ENCODE peak calls at places on chromosomes 4 and X, in eight cellular contexts. W is posterior cingulate gyrus; B is HTR-8/SVneo; Q is fibroblast of the aortic adventitia; V is NT2/D1; D is AG08396; S is NCI-H446 treated with DMSO at 0.1 percent for 48 hours; J is effector CD4-positive, alpha-beta T cell. T is an unnamed sample.

GRCh38 chr4:102447413-102447812 is 53.7 kb upstream of the NFKB1 start:
- DNase-seq in W (no peak), B (no peak), Q (no peak), V (no peak), D (no peak), S (no peak), J (no peak), T (no peak)

GRCh38 chr4:29734343-29734742 is 985.8 kb upstream of the PCDH7 start:
- DNase-seq in W (no peak), B (no peak), Q (no peak), V (no peak), D (no peak), S (no peak), J (no peak), T (no peak)

GRCh38 chrX:30302957-30303356 is 6.2 kb downstream of the NR0B1 start:
- DNase-seq in W (peak), B (no peak), Q (peak), V (no peak), D (peak), S (no peak), J (no peak), T (no peak)

GRCh38 chrX:45714864-45715263 is 514.2 kb upstream of the DIPK2B start:
- DNase-seq in W (no peak), B (no peak), Q (peak), V (no peak), D (peak), S (no peak), J (no peak), T (no peak)

GRCh38 chrX:10457092-10457491 is 163.3 kb downstream of the MID1 start:
- DNase-seq in W (no peak), B (no peak), Q (peak), V (no peak), D (peak), S (no peak), J (no peak), T (no peak)

GRCh38 chr4:31045724-31046318 is 325.7 kb downstream of the PCDH7 start:
- DNase-seq in W (no peak), B (no peak), Q (peak), V (no peak), D (no peak), S (peak), J (no peak), T (peak)

GRCh38 chrX:17737707-17738001 is 361 bp downstream of the SCML1 start:
- DNase-seq in W (no peak), B (no peak), Q (no peak), V (no peak), D (no peak), S (no peak), J (no peak), T (no peak)

GRCh38 chrX:31931225-31931624 is 859.4 kb upstream of the FTHL17 start:
- DNase-seq in W (no peak), B (peak), Q (no peak), V (no peak), D (peak), S (no peak), J (no peak), T (no peak)

GRCh38 chr4:81723927-81724587 is 252.3 kb upstream of the RASGEF1B start:
- DNase-seq in W (no peak), B (no peak), Q (peak), V (no peak), D (no peak), S (no peak), J (no peak), T (peak)

GRCh38 chrX:31858915-31859314 is 787.1 kb upstream of the FTHL17 start:
- DNase-seq in W (no peak), B (no peak), Q (no peak), V (no peak), D (no peak), S (no peak), J (no peak), T (no peak)

GRCh38 chr4:61468091-61468720 is 268.1 kb downstream of the ADGRL3 start:
- DNase-seq in W (no peak), B (peak), Q (peak), V (no peak), D (no peak), S (no peak), J (no peak), T (no peak)

GRCh38 chr4:48129307-48130014 is 4.6 kb downstream of the TXK start:
- DNase-seq in W (no peak), B (no peak), Q (peak), V (no peak), D (no peak), S (no peak), J (no peak), T (no peak)

GRCh38 chr4:1204828-1205591 is 32.6 kb upstream of the SPON2 start:
- DNase-seq in W (peak), B (no peak), Q (no peak), V (no peak), D (no peak), S (no peak), J (peak), T (no peak)

GRCh38 chr4:18012807-18013462 is 8.6 kb downstream of the LCORL start:
- DNase-seq in W (no peak), B (no peak), Q (no peak), V (no peak), D (no peak), S (no peak), J (no peak), T (no peak)

GRCh38 chr4:153013202-153013988 is 77.3 kb downstream of the FHDC1 start:
- DNase-seq in W (no peak), B (no peak), Q (no peak), V (no peak), D (no peak), S (no peak), J (no peak), T (no peak)

GRCh38 chr4:2799444-2799911 is 6.6 kb downstream of the SH3BP2 start:
- DNase-seq in W (peak), B (no peak), Q (no peak), V (no peak), D (no peak), S (no peak), J (no peak), T (no peak)

GRCh38 chr4:81030617-81031388 is at the start of gene BMP3:
- DNase-seq in W (peak), B (no peak), Q (peak), V (no peak), D (peak), S (no peak), J (no peak), T (peak)

GRCh38 chrX:151183912-151184565 is 7.7 kb downstream of the GPR50 start:
- DNase-seq in W (no peak), B (no peak), Q (no peak), V (no peak), D (no peak), S (no peak), J (no peak), T (no peak)

GRCh38 chr4:17511041-17511949 is 595 bp downstream of the QDPR start:
- DNase-seq in W (peak), B (peak), Q (peak), V (no peak), D (peak), S (no peak), J (peak), T (peak)

GRCh38 chr4:76219299-76220055 is 5.9 kb upstream of the SCARB2 start:
- DNase-seq in W (no peak), B (no peak), Q (peak), V (no peak), D (peak), S (no peak), J (no peak), T (no peak)

GRCh38 chr4:3332498-3332897 is 39.7 kb downstream of the RGS12 start:
- DNase-seq in W (no peak), B (no peak), Q (no peak), V (no peak), D (no peak), S (no peak), J (no peak), T (no peak)

GRCh38 chrX:107716045-107716684 is 59.4 kb downstream of the TSC22D3 start:
- DNase-seq in W (peak), B (no peak), Q (peak), V (no peak), D (peak), S (no peak), J (peak), T (peak)

GRCh38 chr4:122668241-122668640 is 47.4 kb upstream of the IL21 start:
- DNase-seq in W (no peak), B (peak), Q (peak), V (no peak), D (peak), S (no peak), J (no peak), T (no peak)

GRCh38 chr4:83034630-83035494 is at the start of gene COPS4:
- DNase-seq in W (peak), B (peak), Q (peak), V (peak), D (peak), S (peak), J (peak), T (peak)

GRCh38 chr4:108148316-108148715 is 20.4 kb downstream of the LEF1 start:
- DNase-seq in W (no peak), B (no peak), Q (no peak), V (no peak), D (no peak), S (no peak), J (peak), T (peak)

GRCh38 chr4:38128478-38129451 is 168.6 kb downstream of the PTTG2 start:
- DNase-seq in W (no peak), B (no peak), Q (peak), V (peak), D (peak), S (no peak), J (peak), T (peak)

GRCh38 chr4:140305053-140305452 is 68.4 kb upstream of the SCOC start:
- DNase-seq in W (no peak), B (no peak), Q (peak), V (no peak), D (no peak), S (no peak), J (no peak), T (peak)

GRCh38 chrX:134423606-134424005 is 36.4 kb upstream of the HPRT1 start:
- DNase-seq in W (no peak), B (no peak), Q (peak), V (no peak), D (peak), S (peak), J (no peak), T (no peak)

GRCh38 chr4:184306949-184307348 is 89.3 kb upstream of the ENPP6 start:
- DNase-seq in W (no peak), B (no peak), Q (peak), V (no peak), D (no peak), S (no peak), J (no peak), T (no peak)

GRCh38 chr4:14943749-14944148 is 58.5 kb upstream of the CPEB2 start:
- DNase-seq in W (no peak), B (no peak), Q (no peak), V (no peak), D (no peak), S (no peak), J (no peak), T (no peak)

T was measured in NCI-H146.